ENCODE peak calls at places on chromosome 3, in seven cellular contexts. K is iPS-NIHi11; W is kidney tubule cell; A is CD4-positive, alpha-beta T cell; D is NCI-H460; T is T-helper 1 cell; R is activated T-helper 1 cell treated with anti-CD3 and anti-CD28 coated beads, Interleukin-2, amount 50 U/mL, for 16 hours. E is an unnamed sample.

GRCh38 chr3:107117922-107118576 is 259.2 kb upstream of the CCDC54 start:
- DNase-seq in K (peak), W (peak), A (no peak), D (peak), T (no peak), R (no peak), E (no peak)

GRCh38 chr3:11618897-11619296 is 24.8 kb downstream of the VGLL4 start:
- DNase-seq in K (no peak), W (no peak), A (no peak), D (no peak), T (no peak), R (no peak), E (no peak)

GRCh38 chr3:124492824-124493223 is 237.4 kb upstream of the UMPS start:
- DNase-seq in K (peak), W (peak), A (no peak), D (peak), T (no peak), R (no peak), E (peak)

GRCh38 chr3:172219750-172220149 is 180.4 kb downstream of the FNDC3B start:
- DNase-seq in K (no peak), W (no peak), A (no peak), D (no peak), T (no peak), R (no peak), E (no peak)

GRCh38 chr3:160801386-160802118 is 45.5 kb downstream of the PPM1L start:
- DNase-seq in K (no peak), W (peak), A (no peak), D (no peak), T (no peak), R (no peak), E (peak)

GRCh38 chr3:37453393-37454391 is 279.3 kb upstream of the LRRFIP2 start:
- DNase-seq in K (peak), W (no peak), A (no peak), D (no peak), T (no peak), R (no peak), E (peak)

GRCh38 chr3:31093608-31093990 is 199.1 kb upstream of the GADL1 start:
- DNase-seq in K (no peak), W (no peak), A (no peak), D (no peak), T (no peak), R (no peak), E (no peak)

GRCh38 chr3:194504861-194505260 is 18.1 kb upstream of the ATP13A3 start:
- DNase-seq in K (no peak), W (no peak), A (no peak), D (no peak), T (no peak), R (no peak), E (no peak)

GRCh38 chr3:194688207-194688711 is 2.6 kb downstream of the FAM43A start:
- DNase-seq in K (peak), W (no peak), A (no peak), D (no peak), T (no peak), R (no peak), E (peak)

GRCh38 chr3:12353796-12354505 is 65.1 kb downstream of the PPARG start:
- DNase-seq in K (no peak), W (no peak), A (no peak), D (no peak), T (no peak), R (no peak), E (no peak)

GRCh38 chr3:104437891-104438290 is 928.8 kb upstream of the ALCAM start:
- DNase-seq in K (peak), W (peak), A (no peak), D (no peak), T (no peak), R (no peak), E (no peak)

GRCh38 chr3:86990734-86991481 is at the start of gene VGLL3:
- DNase-seq in K (peak), W (peak), A (no peak), D (no peak), T (no peak), R (no peak), E (peak)

GRCh38 chr3:185582871-185583270 is 3.2 kb upstream of the SENP2 start:
- DNase-seq in K (no peak), W (no peak), A (no peak), D (no peak), T (no peak), R (no peak), E (no peak)

GRCh38 chr3:177190701-177191100 is 6.6 kb downstream of the TBL1XR1 start:
- DNase-seq in K (no peak), W (no peak), A (no peak), D (no peak), T (no peak), R (no peak), E (no peak)

GRCh38 chr3:185658504-185658912 is 72.4 kb downstream of the SENP2 start:
- DNase-seq in K (no peak), W (peak), A (no peak), D (no peak), T (no peak), R (no peak), E (peak)

GRCh38 chr3:179829391-179829790 is 176.6 kb downstream of the USP13 start:
- DNase-seq in K (peak), W (no peak), A (no peak), D (no peak), T (no peak), R (no peak), E (no peak)

GRCh38 chr3:17023006-17023664 is 138.4 kb downstream of the PLCL2 start:
- DNase-seq in K (no peak), W (peak), A (peak), D (no peak), T (no peak), R (no peak), E (no peak)

GRCh38 chr3:71859128-71859519 is 74.2 kb upstream of the PROK2 start:
- DNase-seq in K (peak), W (peak), A (peak), D (peak), T (no peak), R (no peak), E (no peak)

GRCh38 chr3:184039414-184039813 is 7.9 kb downstream of the HTR3D start:
- DNase-seq in K (no peak), W (no peak), A (no peak), D (no peak), T (no peak), R (no peak), E (no peak)

GRCh38 chr3:173584834-173585831 is 187.6 kb downstream of the NLGN1 start:
- DNase-seq in K (peak), W (peak), A (no peak), D (peak), T (no peak), R (no peak), E (peak)

GRCh38 chr3:31561891-31562290 is 29.2 kb downstream of the STT3B start:
- DNase-seq in K (peak), W (no peak), A (no peak), D (no peak), T (no peak), R (no peak), E (no peak)

GRCh38 chr3:127419140-127419539 is 131.3 kb upstream of the PRR20G start:
- DNase-seq in K (no peak), W (no peak), A (no peak), D (no peak), T (no peak), R (no peak), E (no peak)

GRCh38 chr3:182212479-182213076 is 500.9 kb downstream of the SOX2 start:
- DNase-seq in K (peak), W (peak), A (no peak), D (peak), T (no peak), R (no peak), E (no peak)

GRCh38 chr3:11513817-11514135 is 129.9 kb downstream of the VGLL4 start:
- DNase-seq in K (no peak), W (no peak), A (no peak), D (no peak), T (no peak), R (no peak), E (no peak)

GRCh38 chr3:108320746-108321350 is 24.5 kb downstream of the HHLA2 start:
- DNase-seq in K (peak), W (no peak), A (no peak), D (no peak), T (no peak), R (no peak), E (no peak)

GRCh38 chr3:130786306-130786705 is 39.7 kb upstream of the PIK3R4 start:
- DNase-seq in K (no peak), W (peak), A (no peak), D (no peak), T (no peak), R (no peak), E (no peak)

GRCh38 chr3:121957674-121958419 is 63.6 kb downstream of the SLC15A2 start:
- DNase-seq in K (no peak), W (no peak), A (no peak), D (no peak), T (no peak), R (no peak), E (no peak)

GRCh38 chr3:16048435-16049318 is 125.8 kb upstream of the GALNT15 start:
- DNase-seq in K (peak), W (peak), A (peak), D (peak), T (no peak), R (no peak), E (no peak)

GRCh38 chr3:111972891-111973290 is 5.9 kb upstream of the ABHD10 start:
- DNase-seq in K (no peak), W (no peak), A (no peak), D (peak), T (no peak), R (no peak), E (no peak)

GRCh38 chr3:164918915-164919314 is 159.4 kb downstream of the SI start:
- DNase-seq in K (no peak), W (no peak), A (no peak), D (no peak), T (no peak), R (no peak), E (no peak)

GRCh38 chr3:176872771-176873209 is 324.5 kb downstream of the TBL1XR1 start:
- DNase-seq in K (peak), W (peak), A (peak), D (peak), T (no peak), R (no peak), E (peak)

GRCh38 chr3:186458306-186459107 is 85.7 kb downstream of the CRYGS start:
- DNase-seq in K (no peak), W (peak), A (no peak), D (no peak), T (no peak), R (no peak), E (no peak)

GRCh38 chr3:147392083-147392916 is 14.0 kb downstream of the ZIC4 start:
- DNase-seq in K (peak), W (peak), A (no peak), D (no peak), T (no peak), R (no peak), E (no peak)

GRCh38 chr3:4834403-4834866 is 144.8 kb upstream of the BHLHE40 start:
- DNase-seq in K (no peak), W (no peak), A (peak), D (no peak), T (peak), R (peak), E (no peak)

GRCh38 chr3:138933068-138933668 is 13.8 kb downstream of the FOXL2 start:
- DNase-seq in K (no peak), W (no peak), A (no peak), D (no peak), T (no peak), R (no peak), E (no peak)